ENCODE peak calls at places on chromosomes 3 and 15, in four cellular contexts. W is uterus, T is endodermal cell, O is left lung. P is an unnamed sample. For H3K9me3, the result is how much of the 10 kb centered on the place peaks cover.

GRCh38 chr3:43549626-43550025 is 72.2 kb downstream of the ANO10 start:
- DNase-seq in W (no peak), T (no peak), O (no peak), P (no peak)

GRCh38 chr3:127628788-127629456 is at the start of gene PODXL2:
- DNase-seq in W (peak), T (peak), O (no peak), P (peak)

GRCh38 chr3:129439381-129439816 is 349 bp downstream of the MBD4 start:
- DNase-seq in W (no peak), T (no peak), O (peak), P (no peak)

GRCh38 chr3:52561028-52561749 is 24.8 kb downstream of the UQCC5 start:
- DNase-seq in W (no peak), T (no peak), O (no peak), P (no peak)

GRCh38 chr15:38872732-38873131 is 308.1 kb upstream of the RASGRP1 start:
- DNase-seq in W (no peak), T (no peak), O (no peak), P (no peak)

GRCh38 chr3:155946178-155946577 is 75.7 kb downstream of the GMPS start:
- DNase-seq in W (no peak), T (no peak), O (no peak), P (no peak)

GRCh38 chr3:27633224-27633545 is 88.9 kb downstream of the EOMES start:
- DNase-seq in W (no peak), T (no peak), O (peak), P (no peak)

GRCh38 chr3:94004301-94004910 is 24.0 kb downstream of the STX19 start:
- DNase-seq in W (no peak), T (no peak), O (no peak), P (no peak)

GRCh38 chr15:62241135-62241770 is 76.2 kb upstream of the C2CD4B start:
- DNase-seq in W (no peak), T (peak), O (no peak), P (no peak)

GRCh38 chr3:5002174-5002870 is 23.1 kb downstream of the BHLHE40 start:
- DNase-seq in W (no peak), T (peak), O (no peak), P (no peak)

GRCh38 chr15:31367730-31368344 is 41.2 kb downstream of the KLF13 start:
- DNase-seq in W (no peak), T (no peak), O (no peak), P (no peak)

GRCh38 chr3:109023656-109024254 is 70.1 kb upstream of the GUCA1C start:
- DNase-seq in W (no peak), T (peak), O (no peak), P (no peak)

GRCh38 chr3:42486814-42487569 is 15.5 kb upstream of the VIPR1 start:
- DNase-seq in W (no peak), T (peak), O (no peak), P (no peak)

GRCh38 chr15:73601449-73602425 is 31.5 kb downstream of the NPTN start:
- DNase-seq in W (peak), T (no peak), O (peak), P (peak)

GRCh38 chr3:30308131-30308530 is 298.3 kb upstream of the TGFBR2 start:
- DNase-seq in W (no peak), T (no peak), O (no peak), P (no peak)

GRCh38 chr3:29955413-29955812 is 651.0 kb upstream of the TGFBR2 start:
- DNase-seq in W (no peak), T (no peak), O (no peak), P (no peak)

GRCh38 chr3:127490271-127491023 is 100.1 kb downstream of the TPRA1 start:
- DNase-seq in W (no peak), T (peak), O (peak), P (no peak)

GRCh38 chr3:15387171-15387581 is 40.2 kb downstream of the METTL6 start:
- DNase-seq in W (no peak), T (no peak), O (no peak), P (no peak)

GRCh38 chr3:158167737-158168469 is 58.0 kb downstream of the RSRC1 start:
- DNase-seq in W (no peak), T (no peak), O (no peak), P (no peak)

GRCh38 chr15:86624261-86625036 is 544.8 kb downstream of the AGBL1 start:
- DNase-seq in W (peak), T (peak), O (peak), P (peak)

GRCh38 chr3:71944482-71944881 is 159.5 kb upstream of the PROK2 start:
- DNase-seq in W (no peak), T (no peak), O (no peak), P (no peak)

DNA sequence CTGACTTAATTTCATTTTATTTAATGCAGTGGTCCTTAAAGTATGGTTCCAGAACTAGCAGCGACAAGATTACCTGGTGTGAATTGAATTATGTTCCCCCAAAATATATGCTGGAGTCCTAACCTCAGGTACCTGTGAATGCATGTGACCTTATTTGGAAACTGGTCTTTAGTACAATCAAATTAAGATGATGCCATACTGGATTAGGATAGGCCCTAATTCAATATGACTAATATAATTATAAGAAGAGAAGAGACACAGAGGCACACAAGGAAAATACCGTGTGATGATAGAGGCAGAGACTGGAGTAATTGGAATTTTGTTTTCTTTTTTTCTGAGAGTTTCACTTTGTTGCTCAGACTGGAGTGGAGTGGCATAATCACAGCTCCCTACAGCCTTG is 12.6 kb upstream of the SPATA16 start:
- DNase-seq in W (no peak), T (no peak), O (no peak), P (no peak)
- H3K9me3 ChIP-seq in W (under half), T (under half), O (under half), P (under half)

GRCh38 chr3:153144779-153145178 is 17.2 kb upstream of the RAP2B start:
- DNase-seq in W (no peak), T (no peak), O (no peak), P (no peak)

GRCh38 chr3:153142961-153143360 is 19.1 kb upstream of the RAP2B start:
- DNase-seq in W (no peak), T (no peak), O (no peak), P (no peak)

GRCh38 chr3:153151037-153151436 is 11.0 kb upstream of the RAP2B start:
- DNase-seq in W (no peak), T (no peak), O (no peak), P (no peak)

GRCh38 chr3:153145454-153145853 is 16.6 kb upstream of the RAP2B start:
- DNase-seq in W (no peak), T (no peak), O (no peak), P (no peak)

GRCh38 chr3:153146191-153147053 is 15.6 kb upstream of the RAP2B start:
- DNase-seq in W (no peak), T (no peak), O (no peak), P (no peak)
- TF ChIP-seq CTCF in W (no peak), T (no peak), O (no peak), P (no peak)

GRCh38 chr15:25381579-25381978 is 57.2 kb downstream of the UBE3A start:
- DNase-seq in W (no peak), T (no peak), O (no peak), P (no peak)
- H3K9me3 ChIP-seq in W (under half), T (under half), O (under half), P (under half)

GRCh38 chr3:186510374-186511079 is 33.7 kb downstream of the CRYGS start:
- DNase-seq in W (no peak), T (no peak), O (no peak), P (no peak)
- TF ChIP-seq CTCF in W (no peak), T (peak), O (no peak), P (no peak)

GRCh38 chr3:149832086-149832485 is 19.1 kb downstream of the RNF13 start:
- DNase-seq in W (no peak), T (no peak), O (no peak), P (no peak)
- H3K9me3 ChIP-seq in W (under half), T (half or more), O (half or more), P (under half)

GRCh38 chr15:92053727-92054316 is 200.3 kb downstream of the SLCO3A1 start:
- DNase-seq in W (no peak), T (peak), O (no peak), P (no peak)
- TF ChIP-seq CTCF in W (no peak), T (peak), O (no peak), P (no peak)

GRCh38 chr15:69926011-69926410 is 171.7 kb downstream of the TLE3 start:
- DNase-seq in W (no peak), T (no peak), O (no peak), P (no peak)
- H3K9me3 ChIP-seq in W (under half), T (under half), O (under half), P (under half)

P was measured in tibial artery.